ENCODE peak calls at places on chromosomes 13 and 19, in four cellular contexts. One of them, this sample, is unnamed.

GRCh38 chr19:48668761-48669160 is 4.1 kb downstream of the NTN5 start:
- DNase-seq in H1: no peak
- DNase-seq in K562: no peak
- DNase-seq in WTC11: no peak
- DNase-seq in this sample: no peak

GRCh38 chr19:42407085-42407815 is 17.2 kb upstream of the CNFN start:
- DNase-seq in WTC11: no peak
- DNase-seq in K562: no peak
- DNase-seq in H1: no peak
- DNase-seq in this sample: no peak

GRCh38 chr13:57946361-57946760 is 314.8 kb downstream of the PCDH17 start:
- DNase-seq in WTC11: no peak
- DNase-seq in H1: no peak
- DNase-seq in K562: no peak
- DNase-seq in this sample: no peak

GRCh38 chr13:52599853-52600603 is 42.2 kb upstream of the HNRNPA1L2 start:
- DNase-seq in H1: peak
- DNase-seq in WTC11: peak
- DNase-seq in K562: no peak
- DNase-seq in this sample: no peak

GRCh38 chr19:30029721-30030510 is 87.9 kb downstream of the URI1 start:
- DNase-seq in H1: no peak
- DNase-seq in K562: no peak
- DNase-seq in WTC11: no peak
- DNase-seq in this sample: no peak

GRCh38 chr19:29934781-29935180 is 7.3 kb upstream of the URI1 start:
- DNase-seq in K562: no peak
- DNase-seq in WTC11: no peak
- DNase-seq in H1: no peak
- DNase-seq in this sample: no peak

GRCh38 chr13:52938065-52938464 is 89.6 kb upstream of the PCDH8 start:
- DNase-seq in WTC11: no peak
- DNase-seq in K562: no peak
- DNase-seq in H1: no peak
- DNase-seq in this sample: no peak

GRCh38 chr19:14383898-14384669 is 2.8 kb downstream of the ADGRE5 start:
- DNase-seq in H1: no peak
- DNase-seq in K562: peak
- DNase-seq in WTC11: no peak
- DNase-seq in this sample: no peak

GRCh38 chr19:38469151-38469550 is 35.7 kb downstream of the RYR1 start:
- DNase-seq in K562: no peak
- DNase-seq in WTC11: no peak
- DNase-seq in H1: no peak
- DNase-seq in this sample: no peak

GRCh38 chr19:18173572-18174294 is at the start of gene IFI30:
- DNase-seq in K562: peak
- DNase-seq in H1: peak
- DNase-seq in WTC11: peak
- DNase-seq in this sample: peak

GRCh38 chr19:38404858-38405257 is 2.0 kb downstream of the FAM98C start:
- DNase-seq in K562: no peak
- DNase-seq in H1: no peak
- DNase-seq in WTC11: no peak
- DNase-seq in this sample: no peak

GRCh38 chr19:46489445-46490272 is 6.0 kb downstream of the PNMA8B start:
- DNase-seq in K562: peak
- DNase-seq in H1: peak
- DNase-seq in WTC11: peak
- DNase-seq in this sample: no peak

GRCh38 chr19:1822210-1822609 is 10.1 kb upstream of the ATP8B3 start:
- DNase-seq in WTC11: no peak
- DNase-seq in H1: no peak
- DNase-seq in K562: no peak
- DNase-seq in this sample: no peak

GRCh38 chr19:38395381-38396127 is 7.1 kb downstream of the SPRED3 start:
- DNase-seq in WTC11: no peak
- DNase-seq in H1: no peak
- DNase-seq in K562: no peak
- DNase-seq in this sample: no peak

GRCh38 chr19:34712606-34713261 is 21.3 kb upstream of the ZNF181 start:
- DNase-seq in H1: peak
- DNase-seq in K562: peak
- DNase-seq in WTC11: peak
- DNase-seq in this sample: peak

GRCh38 chr13:102707465-102707864 is 12.6 kb upstream of the METTL21C start:
- DNase-seq in H1: no peak
- DNase-seq in K562: no peak
- DNase-seq in WTC11: no peak
- DNase-seq in this sample: no peak

GRCh38 chr19:8368136-8368535 is 4.2 kb downstream of the ANGPTL4 start:
- DNase-seq in H1: no peak
- DNase-seq in K562: no peak
- DNase-seq in WTC11: no peak
- DNase-seq in this sample: no peak

GRCh38 chr19:32676186-32676894 is 692 bp downstream of the RGS9BP start:
- DNase-seq in K562: no peak
- DNase-seq in H1: peak
- DNase-seq in WTC11: peak
- DNase-seq in this sample: no peak

GRCh38 chr19:32674959-32675719 is at the start of gene ANKRD27:
- DNase-seq in K562: peak
- DNase-seq in H1: peak
- DNase-seq in WTC11: peak
- DNase-seq in this sample: peak

GRCh38 chr19:32676895-32677359 is 1.3 kb downstream of the RGS9BP start:
- DNase-seq in WTC11: peak
- DNase-seq in H1: no peak
- DNase-seq in K562: no peak
- DNase-seq in this sample: no peak

GRCh38 chr19:32674153-32674958 is 624 bp downstream of the ANKRD27 start:
- DNase-seq in WTC11: no peak
- DNase-seq in K562: peak
- DNase-seq in H1: no peak
- DNase-seq in this sample: no peak

GRCh38 chr19:32675720-32676185 is at the start of gene RGS9BP:
- DNase-seq in K562: peak
- DNase-seq in H1: peak
- DNase-seq in WTC11: peak
- DNase-seq in this sample: peak
- TF ChIP-seq SP1 in K562: no peak
- TF ChIP-seq SP1 in H1: no peak
- TF ChIP-seq SP1 in WTC11: no peak
- TF ChIP-seq SP1 in this sample: no peak

DNA sequence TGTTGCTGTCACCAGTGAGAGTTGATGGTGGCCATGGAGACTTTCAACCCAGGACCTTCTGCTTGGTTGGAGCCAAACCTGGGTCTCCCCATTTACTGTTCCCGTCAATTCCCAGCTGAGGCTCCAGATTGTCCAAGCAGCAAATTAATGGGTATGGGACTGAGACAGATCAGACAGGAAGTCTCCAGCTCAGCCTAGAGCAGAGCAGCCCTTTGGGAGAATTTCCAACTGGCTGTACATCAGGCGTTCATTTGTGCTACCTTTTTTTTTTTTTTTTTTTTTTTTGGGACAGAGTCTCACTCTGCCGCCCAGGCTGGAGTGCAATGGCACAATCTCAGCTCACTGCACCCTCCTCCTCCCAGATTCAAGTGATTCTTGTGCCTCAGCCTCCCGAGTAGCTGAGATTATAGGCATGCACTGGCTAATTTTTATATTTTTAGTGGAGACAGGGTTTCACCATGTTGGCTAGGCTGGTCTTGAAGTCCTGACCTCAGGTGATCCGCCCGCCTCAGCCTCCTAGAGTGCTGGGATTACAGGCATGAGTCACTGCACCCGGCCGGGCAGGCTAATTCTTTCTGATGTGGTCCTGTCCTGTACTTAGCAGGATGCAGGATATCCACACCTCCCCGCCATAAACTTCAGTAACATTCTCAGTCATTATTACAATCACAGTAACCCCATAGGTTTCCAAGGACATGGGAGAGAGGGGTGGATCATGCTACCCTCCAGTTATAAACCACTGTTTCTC is 9.3 kb downstream of the MAP3K10 start:
- DNase-seq in K562: no peak
- DNase-seq in WTC11: no peak
- DNase-seq in H1: no peak
- DNase-seq in this sample: no peak
- TF ChIP-seq JUN in K562: no peak
- TF ChIP-seq JUN in WTC11: no peak
- TF ChIP-seq JUN in H1: no peak
- TF ChIP-seq JUN in this sample: no peak

DNA sequence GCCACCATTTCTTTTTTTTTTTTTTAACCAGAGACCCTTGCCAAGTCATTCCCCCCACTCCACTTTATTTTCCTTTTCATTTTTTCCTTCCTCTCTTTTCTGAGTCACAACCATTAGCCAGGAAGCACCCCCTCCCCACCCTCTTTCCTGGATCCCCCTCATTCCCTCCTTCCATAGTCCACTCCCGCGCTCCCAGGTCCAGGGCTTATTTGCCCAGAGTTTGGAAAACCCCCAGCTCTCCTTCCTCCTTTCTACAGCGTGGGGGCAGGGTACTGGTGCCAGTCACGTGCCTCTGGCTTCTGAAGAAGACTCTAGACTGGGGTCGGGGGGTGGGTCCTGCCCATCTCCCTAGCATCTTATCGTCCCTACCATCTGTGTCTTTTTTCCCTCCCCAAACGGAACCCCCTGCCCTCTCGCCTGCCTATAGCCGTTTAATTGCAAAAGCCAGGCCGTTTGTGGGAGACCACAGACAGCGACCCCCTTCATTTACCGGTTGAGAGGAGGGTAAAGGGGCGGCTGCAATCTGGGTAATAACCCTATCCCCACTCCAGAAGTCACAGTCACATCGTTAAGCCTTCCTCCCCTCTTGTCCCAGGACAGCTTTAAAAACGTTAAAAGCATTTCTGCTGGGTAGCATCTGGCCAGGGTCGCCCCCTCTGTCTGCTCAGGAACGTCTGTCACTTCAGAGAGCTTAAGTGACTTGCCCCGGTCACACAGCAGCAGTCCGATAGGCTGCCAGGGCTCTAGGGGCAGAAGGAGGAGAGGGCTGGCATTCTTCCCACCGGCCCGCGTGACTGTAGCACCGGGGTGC is 961 bp upstream of the CALR start:
- DNase-seq in H1: peak
- DNase-seq in K562: peak
- DNase-seq in WTC11: peak
- DNase-seq in this sample: peak
- TF ChIP-seq SP1 in H1: peak
- TF ChIP-seq SP1 in K562: no peak
- TF ChIP-seq SP1 in WTC11: peak
- TF ChIP-seq SP1 in this sample: no peak

GRCh38 chr13:114194853-114195252 is 15.8 kb downstream of the CFAP97D2 start:
- DNase-seq in WTC11: no peak
- DNase-seq in K562: no peak
- DNase-seq in H1: no peak
- DNase-seq in this sample: no peak
- TF ChIP-seq JUN in WTC11: no peak
- TF ChIP-seq JUN in K562: no peak
- TF ChIP-seq JUN in H1: no peak
- TF ChIP-seq JUN in this sample: no peak

DNA sequence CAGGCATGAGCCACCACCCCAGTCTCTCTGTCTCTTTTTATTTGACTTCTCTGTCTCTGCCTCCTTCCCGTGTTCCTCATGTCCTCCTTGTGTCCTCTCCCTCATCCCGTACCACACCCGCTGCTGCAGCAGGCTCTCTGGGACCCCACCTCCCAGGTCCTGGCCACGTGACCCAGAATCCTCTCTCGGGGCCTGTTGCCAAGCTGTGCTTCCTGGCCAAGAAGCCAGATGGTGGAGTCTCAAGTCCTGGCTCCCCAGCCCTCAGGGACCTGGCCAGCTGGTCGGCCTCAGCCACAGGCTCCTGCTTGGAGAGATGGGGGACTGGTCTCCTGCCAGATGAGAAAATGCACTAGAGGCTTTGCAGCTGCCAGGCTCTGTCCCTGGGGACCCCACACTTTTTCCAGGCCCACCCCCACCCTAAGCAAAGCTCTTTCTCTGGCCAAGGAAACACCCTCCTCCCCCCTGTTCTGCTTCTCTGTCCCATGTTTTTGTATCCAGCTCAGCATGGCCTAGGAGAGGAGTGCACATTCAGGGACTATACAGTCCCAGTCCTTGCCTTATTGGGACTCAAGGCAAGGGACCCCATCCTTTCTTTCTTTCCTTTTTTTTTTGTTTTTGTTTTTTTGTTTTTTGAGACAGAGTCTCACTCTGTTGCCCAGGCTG is 34.3 kb upstream of the SHKBP1 start:
- DNase-seq in H1: no peak
- DNase-seq in K562: no peak
- DNase-seq in WTC11: no peak
- DNase-seq in this sample: no peak
- TF ChIP-seq SP1 in H1: no peak
- TF ChIP-seq SP1 in K562: no peak
- TF ChIP-seq SP1 in WTC11: no peak
- TF ChIP-seq SP1 in this sample: no peak

GRCh38 chr19:12804051-12804450 is 2.2 kb downstream of the THSD8 start:
- DNase-seq in WTC11: no peak
- DNase-seq in K562: no peak
- DNase-seq in H1: no peak
- DNase-seq in this sample: no peak

GRCh38 chr19:12800873-12801465 is 631 bp downstream of the PRDX2 start:
- DNase-seq in K562: peak
- DNase-seq in H1: no peak
- DNase-seq in WTC11: peak
- DNase-seq in this sample: peak

GRCh38 chr19:12801466-12802266 is at the start of the genes PRDX2 and THSD8:
- DNase-seq in K562: peak
- DNase-seq in WTC11: peak
- DNase-seq in H1: peak
- DNase-seq in this sample: peak

GRCh38 chr19:12800344-12800732 is 1.3 kb downstream of the PRDX2 start:
- DNase-seq in H1: no peak
- DNase-seq in K562: peak
- DNase-seq in WTC11: no peak
- DNase-seq in this sample: no peak

DNA sequence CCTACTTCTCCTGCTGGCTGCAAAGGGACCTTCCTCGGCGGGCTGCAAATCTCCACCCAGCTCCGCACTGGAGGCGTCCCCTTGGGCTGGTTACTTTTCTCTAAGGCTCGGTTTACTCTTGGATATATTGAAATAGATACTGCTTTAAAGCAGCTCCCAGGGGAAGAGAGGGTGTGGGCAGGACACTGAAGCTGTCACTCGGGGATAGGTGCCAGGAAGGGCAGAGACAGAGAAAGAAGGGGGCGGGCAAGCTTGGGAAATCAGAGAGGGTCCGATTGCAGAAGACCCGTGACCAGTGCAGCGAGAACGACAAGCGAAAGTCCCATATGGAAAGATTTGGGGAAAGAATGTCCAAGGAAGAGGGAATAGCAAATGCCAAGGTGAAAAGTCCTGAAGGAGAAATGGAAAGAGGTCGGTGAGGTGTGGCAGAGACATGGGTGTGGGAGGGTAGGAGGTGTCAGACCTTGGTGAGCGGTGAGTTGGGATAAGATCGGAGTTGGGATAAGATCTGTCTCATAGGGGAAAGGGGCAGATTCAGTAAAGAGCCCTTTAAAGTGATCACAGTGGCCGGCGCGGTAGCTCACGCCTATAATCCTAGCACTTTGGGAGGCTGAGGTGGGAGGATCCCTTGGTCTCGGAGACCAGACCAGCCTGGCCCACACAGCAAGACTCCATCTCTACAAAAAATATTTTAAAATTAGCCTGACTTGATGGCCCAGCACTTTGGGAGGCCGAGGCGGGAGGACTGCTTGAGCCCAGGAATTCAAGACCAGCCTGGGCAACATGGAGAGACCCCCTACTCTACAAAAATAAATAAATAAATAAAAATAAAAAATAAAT is 618 bp downstream of the THSD8 start:
- DNase-seq in WTC11: no peak
- DNase-seq in K562: peak
- DNase-seq in H1: no peak
- DNase-seq in this sample: no peak
- TF ChIP-seq JUN in WTC11: no peak
- TF ChIP-seq JUN in K562: no peak
- TF ChIP-seq JUN in H1: no peak
- TF ChIP-seq JUN in this sample: no peak

This sample was measured in HepG2.